ENCODE peak calls at places on chromosome 1, in five cellular contexts. K is NCI-H1105; H is activated CD8-positive, alpha-beta memory T cell treated with anti-CD3 and anti-CD28 coated beads, Interleukin-2, amount 50 U/mL, for 4 hours; X is neural progenitor cell; R is activated T-helper 9 cell treated with anti-CD3 and anti-CD28 coated beads, Interleukin-2, amount 50 U/mL, for 16 hours. U is an unnamed sample.

GRCh38 chr1:34125721-34126380 is 39.2 kb downstream of the CSMD2 start:
- DNase-seq in K (no peak), H (no peak), X (no peak), R (no peak), U (no peak)

GRCh38 chr1:53890522-53890941 is 935 bp upstream of the YIPF1 start:
- DNase-seq in K (no peak), H (no peak), X (no peak), R (no peak), U (no peak)

GRCh38 chr1:206511362-206512064 is 4.2 kb downstream of the RASSF5 start:
- DNase-seq in K (no peak), H (no peak), X (no peak), R (no peak), U (no peak)

GRCh38 chr1:211247921-211248320 is 11.2 kb upstream of the RCOR3 start:
- DNase-seq in K (no peak), H (no peak), X (peak), R (no peak), U (no peak)

GRCh38 chr1:183993132-183993531 is 44.4 kb downstream of the COLGALT2 start:
- DNase-seq in K (no peak), H (no peak), X (no peak), R (no peak), U (no peak)

GRCh38 chr1:5480906-5481305 is 511.3 kb downstream of the NPHP4 start:
- DNase-seq in K (no peak), H (no peak), X (no peak), R (no peak), U (no peak)

GRCh38 chr1:975896-976683 is 5.8 kb downstream of the PERM1 start:
- DNase-seq in K (peak), H (peak), X (peak), R (peak), U (peak)

GRCh38 chr1:190011585-190011984 is 466.1 kb downstream of the BRINP3 start:
- DNase-seq in K (no peak), H (no peak), X (no peak), R (no peak), U (no peak)

GRCh38 chr1:199954701-199955100 is 72.8 kb upstream of the NR5A2 start:
- DNase-seq in K (no peak), H (no peak), X (peak), R (no peak), U (peak)

GRCh38 chr1:209505044-209505443 is 78.5 kb upstream of the CAMK1G start:
- DNase-seq in K (no peak), H (no peak), X (no peak), R (no peak), U (no peak)

GRCh38 chr1:100950776-100951175 is 54.9 kb downstream of the SLC30A7 start:
- DNase-seq in K (no peak), H (no peak), X (peak), R (no peak), U (no peak)

GRCh38 chr1:245132771-245133170 is 22.0 kb upstream of the KIF26B start:
- DNase-seq in K (no peak), H (no peak), X (no peak), R (no peak), U (no peak)